ENCODE peak calls at places on chromosomes 7 and 10, in eight cellular contexts. K, H, U, W, P, X, O and J are unnamed samples.
A peak's percentile ranks its signal among the peaks of the same experiment; 100 is the strongest.

GRCh38 chr10:35271086-35271834 is 65.0 kb upstream of the CCNY start:
- DNase-seq in K (no peak), H (no peak), U (peak; percentile 17), W (peak; percentile 26), P (no peak), X (no peak), O (no peak), J (no peak)

GRCh38 chr10:66162560-66163143 is 763.2 kb upstream of the LRRTM3 start:
- DNase-seq in K (no peak), H (no peak), U (no peak), W (no peak), P (no peak), X (no peak), O (no peak), J (no peak)

GRCh38 chr7:133746847-133747246 is 380.3 kb upstream of the LRGUK start:
- DNase-seq in K (no peak), H (no peak), U (no peak), W (no peak), P (no peak), X (no peak), O (no peak), J (no peak)

GRCh38 chr10:35780970-35781642 is 139.0 kb upstream of the FZD8 start:
- DNase-seq in K (no peak), H (no peak), U (no peak), W (no peak), P (no peak), X (no peak), O (no peak), J (no peak)

GRCh38 chr7:150862356-150862755 is 10.0 kb downstream of the AOC1 start:
- DNase-seq in K (no peak), H (no peak), U (no peak), W (no peak), P (no peak), X (no peak), O (no peak), J (no peak)

GRCh38 chr10:61064356-61064755 is 120.4 kb upstream of the RHOBTB1 start:
- DNase-seq in K (no peak), H (no peak), U (no peak), W (no peak), P (no peak), X (no peak), O (no peak), J (no peak)

GRCh38 chr10:86019141-86019540 is 347.5 kb downstream of the GRID1 start:
- DNase-seq in K (no peak), H (no peak), U (no peak), W (no peak), P (no peak), X (no peak), O (no peak), J (no peak)

GRCh38 chr7:22356010-22356854 is 722 bp downstream of the RAPGEF5 start:
- DNase-seq in K (no peak), H (no peak), U (no peak), W (peak; percentile 21), P (no peak), X (no peak), O (no peak), J (peak; percentile 23)

GRCh38 chr10:11682267-11682683 is 59.9 kb upstream of the ECHDC3 start:
- DNase-seq in K (no peak), H (no peak), U (no peak), W (no peak), P (no peak), X (no peak), O (no peak), J (no peak)

GRCh38 chr10:118017071-118017740 is 29.5 kb downstream of the RAB11FIP2 start:
- DNase-seq in K (no peak), H (no peak), U (no peak), W (no peak), P (no peak), X (no peak), O (no peak), J (no peak)

GRCh38 chr7:68063171-68063570 is 1066.5 kb downstream of the TYW1 start:
- DNase-seq in K (no peak), H (no peak), U (no peak), W (peak; percentile 19), P (no peak), X (no peak), O (no peak), J (no peak)

GRCh38 chr10:17537281-17537680 is 79.9 kb downstream of the HACD1 start:
- DNase-seq in K (no peak), H (no peak), U (no peak), W (no peak), P (no peak), X (no peak), O (no peak), J (no peak)

GRCh38 chr7:41416208-41416595 is 286.7 kb downstream of the INHBA start:
- DNase-seq in K (no peak), H (no peak), U (peak; percentile 12), W (no peak), P (no peak), X (no peak), O (no peak), J (no peak)

GRCh38 chr10:124745678-124746077 is 1.5 kb upstream of the FAM53B start:
- DNase-seq in K (no peak), H (no peak), U (peak; percentile 38), W (no peak), P (no peak), X (no peak), O (peak; percentile 56), J (no peak)

GRCh38 chr10:75294866-75295692 is 59.3 kb upstream of the COMTD1 start:
- DNase-seq in K (peak; percentile 54), H (peak; percentile 86), U (peak; percentile 95), W (peak; percentile 88), P (peak; percentile 45), X (peak; percentile 90), O (peak; percentile 64), J (no peak)

GRCh38 chr7:43456200-43456599 is 126.7 kb upstream of the STK17A start:
- DNase-seq in K (no peak), H (no peak), U (peak; percentile 11), W (no peak), P (no peak), X (no peak), O (no peak), J (no peak)

GRCh38 chr7:30427296-30428080 is 51.1 kb downstream of the NOD1 start:
- DNase-seq in K (no peak), H (no peak), U (no peak), W (no peak), P (no peak), X (no peak), O (no peak), J (no peak)

GRCh38 chr10:123766761-123767160 is 100.6 kb downstream of the GPR26 start:
- DNase-seq in K (no peak), H (no peak), U (no peak), W (no peak), P (no peak), X (no peak), O (no peak), J (no peak)

GRCh38 chr7:33645096-33645495 is 260.2 kb upstream of the BMPER start:
- DNase-seq in K (no peak), H (no peak), U (no peak), W (no peak), P (no peak), X (no peak), O (no peak), J (no peak)

GRCh38 chr10:132899054-132899750 is 43.2 kb downstream of the CFAP46 start:
- DNase-seq in K (no peak), H (no peak), U (no peak), W (no peak), P (no peak), X (peak; percentile 46), O (no peak), J (no peak)

GRCh38 chr10:119644215-119644826 is 6.9 kb upstream of the BAG3 start:
- DNase-seq in K (no peak), H (no peak), U (no peak), W (peak; percentile 60), P (no peak), X (peak; percentile 69), O (no peak), J (no peak)

GRCh38 chr7:47941136-47941844 is 7.0 kb downstream of the PKD1L1 start:
- DNase-seq in K (no peak), H (no peak), U (peak; percentile 91), W (no peak), P (no peak), X (no peak), O (no peak), J (no peak)

GRCh38 chr10:46229144-46229563 is 57.6 kb upstream of the ANTXRL start:
- DNase-seq in K (no peak), H (no peak), U (no peak), W (peak; percentile 42), P (peak; percentile 33), X (no peak), O (no peak), J (no peak)

GRCh38 chr10:17088118-17088806 is 41.3 kb downstream of the CUBN start:
- DNase-seq in K (no peak), H (peak; percentile 37), U (peak; percentile 81), W (no peak), P (no peak), X (no peak), O (no peak), J (no peak)

GRCh38 chr10:17454181-17454800 is at the start of gene ST8SIA6:
- DNase-seq in K (peak; percentile 33), H (no peak), U (peak; percentile 65), W (peak; percentile 71), P (no peak), X (peak; percentile 69), O (no peak), J (no peak)

GRCh38 chr10:58415757-58416156 is 30.5 kb downstream of the TFAM start:
- DNase-seq in K (no peak), H (no peak), U (no peak), W (no peak), P (no peak), X (no peak), O (no peak), J (no peak)
- TF ChIP-seq CTCF in K (no peak), H (no peak), U (no peak), W (no peak), P (no peak), X (no peak), O (no peak), J (no peak)

DNA sequence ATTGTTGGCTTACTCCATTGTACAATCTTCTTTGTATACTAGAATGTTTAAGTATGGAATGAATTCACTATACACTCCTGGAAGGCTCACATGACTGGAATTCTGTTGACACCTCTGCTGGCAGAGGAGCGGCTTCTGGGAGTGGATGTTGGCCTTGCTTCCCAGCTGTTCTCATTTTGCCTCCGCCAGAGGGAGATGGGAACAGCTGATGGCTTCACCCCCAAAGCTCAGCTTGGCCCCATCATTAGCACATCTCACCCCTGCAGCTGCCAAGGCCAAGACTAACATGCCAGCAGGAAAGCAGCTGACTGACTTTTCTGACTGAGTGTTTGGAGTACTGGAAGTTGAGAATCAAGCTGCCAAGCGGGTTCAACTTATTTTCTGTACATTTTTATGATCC is 15.1 kb downstream of the ADAM12 start:
- DNase-seq in K (no peak), H (peak; percentile 53), U (peak; percentile 34), W (no peak), P (no peak), X (no peak), O (no peak), J (no peak)
- TF ChIP-seq CTCF in K (no peak), H (peak; percentile 48), U (peak; percentile 50), W (no peak), P (no peak), X (no peak), O (no peak), J (no peak)

GRCh38 chr7:158505683-158506082 is 81.9 kb downstream of the PTPRN2 start:
- DNase-seq in K (no peak), H (no peak), U (no peak), W (no peak), P (no peak), X (no peak), O (no peak), J (no peak)
- TF ChIP-seq CTCF in K (no peak), H (no peak), U (no peak), W (no peak), P (no peak), X (no peak), O (no peak), J (no peak)

GRCh38 chr7:144110272-144110671 is 889 bp downstream of the OR2A2 start:
- DNase-seq in K (no peak), H (no peak), U (no peak), W (no peak), P (no peak), X (no peak), O (no peak), J (no peak)
- TF ChIP-seq CTCF in K (no peak), H (no peak), U (no peak), W (no peak), P (no peak), X (no peak), O (no peak), J (no peak)